ENCODE peak calls at places on chromosomes 6 and 20, in six cellular contexts. E, G, K, H, L and R are unnamed samples.

GRCh38 chr6:36615018-36615761 is 21.0 kb downstream of the SRSF3 start:
- DNase-seq in L (peak; percentile 84), K (peak; percentile 75), G (peak; percentile 69), H (peak; percentile 62), E (peak; percentile 61), R (peak; percentile 63)

GRCh38 chr6:33014841-33015634 is 5.6 kb upstream of the HLA-DOA start:
- DNase-seq in K (peak; percentile 88), H (peak; percentile 81), G (peak; percentile 84), L (peak; percentile 79), E (peak; percentile 77), R (peak; percentile 45)

GRCh38 chr20:20037960-20038359 is 14.3 kb downstream of the CRNKL1 start:
- DNase-seq in H (no peak), G (no peak), K (peak; percentile 18), E (no peak), L (peak; percentile 50), R (peak; percentile 52)

GRCh38 chr20:22862645-22863230 is 172.4 kb upstream of the SSTR4 start:
- DNase-seq in H (no peak), K (no peak), E (no peak), L (no peak), G (no peak), R (no peak)

GRCh38 chr6:9467746-9468145 is 947.1 kb downstream of the TFAP2A start:
- DNase-seq in H (no peak), K (no peak), L (peak; percentile 85), E (no peak), G (peak; percentile 28), R (no peak)

GRCh38 chr20:2946988-2947961 is 74.0 kb downstream of the PTPRA start:
- DNase-seq in L (no peak), H (peak; percentile 80), G (peak; percentile 83), E (peak; percentile 100), K (peak; percentile 90), R (no peak)

GRCh38 chr6:31478186-31478950 is 19.6 kb upstream of the MICB start:
- DNase-seq in G (no peak), E (no peak), H (no peak), L (no peak), K (no peak), R (no peak)

GRCh38 chr6:11426571-11426970 is 111.0 kb upstream of the TMEM170B start:
- DNase-seq in K (no peak), L (no peak), H (no peak), E (no peak), G (no peak), R (no peak)

GRCh38 chr6:72689107-72689954 is 67.5 kb downstream of the KCNQ5 start:
- DNase-seq in H (peak; percentile 10), L (peak; percentile 58), G (no peak), K (peak; percentile 33), E (no peak), R (no peak)

GRCh38 chr20:64223526-64224067 is 32.0 kb upstream of the PCMTD2 start:
- DNase-seq in L (no peak), G (peak; percentile 82), E (peak; percentile 67), H (peak; percentile 90), K (peak; percentile 78), R (no peak)

GRCh38 chr6:134882426-134883038 is 67.4 kb downstream of the ALDH8A1 start:
- DNase-seq in H (peak; percentile 70), E (peak; percentile 43), G (peak; percentile 80), K (peak; percentile 82), L (peak; percentile 73), R (no peak)

GRCh38 chr6:151205971-151206600 is 33.7 kb upstream of the AKAP12 start:
- DNase-seq in H (no peak), L (peak; percentile 17), E (peak; percentile 71), G (no peak), K (no peak), R (no peak)

GRCh38 chr6:80438728-80439127 is 332.3 kb downstream of the BCKDHB start:
- DNase-seq in E (no peak), L (peak; percentile 95), H (peak; percentile 56), K (peak; percentile 51), G (peak; percentile 28), R (peak; percentile 30)

GRCh38 chr6:49923826-49924225 is 40.1 kb downstream of the DEFB114 start:
- DNase-seq in G (no peak), E (no peak), L (no peak), H (peak; percentile 51), K (peak; percentile 22), R (no peak)

GRCh38 chr20:59677586-59677985 is 73.2 kb downstream of the PHACTR3 start:
- DNase-seq in K (no peak), E (no peak), L (no peak), H (no peak), G (no peak), R (no peak)

GRCh38 chr6:74604279-74604678 is 601.6 kb downstream of the COL12A1 start:
- DNase-seq in E (no peak), H (no peak), L (no peak), K (no peak), G (no peak), R (no peak)

GRCh38 chr6:132063738-132064137 is 112.6 kb upstream of the CCN2 start:
- DNase-seq in K (no peak), L (peak; percentile 94), G (peak; percentile 37), H (no peak), E (peak; percentile 55), R (peak; percentile 33)

GRCh38 chr20:61328906-61329558 is 77.0 kb downstream of the CDH4 start:
- DNase-seq in E (peak; percentile 15), H (no peak), K (no peak), L (no peak), G (no peak), R (no peak)

GRCh38 chr6:73695619-73696421 is at the start of gene CD109:
- DNase-seq in K (peak; percentile 81), G (peak; percentile 64), L (peak; percentile 92), H (peak; percentile 77), E (peak; percentile 54), R (peak; percentile 70)

GRCh38 chr20:37579091-37579490 is 51.4 kb upstream of the BLCAP start:
- DNase-seq in H (no peak), G (no peak), K (no peak), L (no peak), E (no peak), R (no peak)

GRCh38 chr20:44288252-44288651 is 22.8 kb downstream of the FITM2 start:
- DNase-seq in H (no peak), K (no peak), E (peak; percentile 52), L (no peak), G (no peak), R (no peak)

GRCh38 chr20:25461281-25461650 is 53.8 kb downstream of the GINS1 start:
- DNase-seq in H (no peak), G (no peak), K (no peak), E (no peak), L (no peak), R (no peak)

GRCh38 chr20:25461766-25462165 is 54.3 kb downstream of the GINS1 start:
- DNase-seq in G (no peak), H (no peak), K (no peak), E (no peak), L (no peak), R (no peak)

GRCh38 chr20:25462166-25462565 is 54.7 kb downstream of the GINS1 start:
- DNase-seq in G (no peak), K (no peak), E (no peak), L (no peak), H (no peak), R (no peak)

GRCh38 chr20:25459916-25460590 is 52.6 kb downstream of the GINS1 start:
- DNase-seq in G (no peak), E (no peak), H (no peak), L (no peak), K (no peak), R (no peak)

GRCh38 chr20:25460591-25461280 is 53.3 kb downstream of the GINS1 start:
- DNase-seq in L (no peak), K (no peak), E (no peak), G (no peak), H (no peak), R (no peak)
- H3K36me3 ChIP-seq in L (no peaks in the 10 kb centered on the region), K (peaks cover 39% of the 10 kb centered on the region), E (peaks cover 35% of the 10 kb centered on the region), G (no peaks in the 10 kb centered on the region), H (no peaks in the 10 kb centered on the region), R (no peaks in the 10 kb centered on the region)

DNA sequence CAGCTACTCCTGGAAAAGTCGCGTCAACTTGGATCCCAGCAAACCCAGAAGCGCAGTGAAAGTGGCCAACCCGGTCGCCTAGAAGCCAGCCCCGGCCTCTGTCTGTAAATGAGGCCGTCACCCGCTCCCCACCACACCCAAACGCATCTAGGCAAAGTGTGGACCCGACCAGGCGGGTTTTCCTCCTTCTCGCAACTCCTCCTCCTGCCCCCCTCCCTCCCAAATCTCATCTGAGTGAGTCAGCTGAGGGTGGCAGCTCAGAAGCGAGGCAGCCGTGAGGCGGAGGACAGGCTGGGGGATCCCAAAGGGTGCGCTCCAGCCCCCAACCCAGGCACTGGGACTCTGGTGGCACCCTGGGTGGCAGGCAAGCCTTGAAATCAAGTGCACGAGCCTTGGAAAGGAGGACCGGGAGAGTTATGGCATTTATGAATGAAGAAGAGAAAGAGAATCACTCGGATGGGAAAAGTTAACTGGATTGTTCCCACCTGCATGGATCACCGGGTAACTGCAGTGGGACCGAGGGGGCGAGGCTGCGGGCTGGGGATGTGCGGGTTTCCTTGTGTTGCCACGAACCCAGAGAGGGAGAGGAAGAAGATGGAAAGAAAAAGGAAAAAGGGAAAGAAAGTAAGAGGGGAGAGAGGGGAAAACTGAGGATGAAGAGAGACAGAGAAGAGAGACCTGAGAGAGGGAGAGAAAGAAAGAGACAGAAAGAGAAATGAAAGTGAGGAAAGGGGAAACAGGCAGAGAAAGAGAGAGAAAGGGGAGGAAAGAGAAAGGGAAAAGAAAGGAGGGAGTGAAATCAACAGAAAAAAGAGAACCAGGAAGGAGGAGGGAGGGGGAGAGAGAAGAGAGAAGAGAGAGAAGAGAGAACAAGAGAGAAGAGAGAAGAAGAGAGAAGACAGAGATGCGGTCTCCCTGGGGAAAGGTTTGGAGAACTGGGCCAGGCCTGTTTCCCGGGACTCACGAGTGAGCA is at the start of gene APCDD1L:
- DNase-seq in H (peak; percentile 56), K (no peak), L (peak; percentile 87), E (no peak), G (no peak), R (peak; percentile 68)
- TF ChIP-seq EZH2 in H (peak; percentile 10), K (no peak), L (no peak), E (peak; percentile 46), G (peak; percentile 31), R (no peak)

GRCh38 chr6:118577972-118578371 is 29.9 kb downstream of the PLN start:
- DNase-seq in G (no peak), E (no peak), H (no peak), K (no peak), L (no peak), R (no peak)
- H3K9me3 ChIP-seq in G (no peaks in the 10 kb centered on the region), E (peaks cover 32% of the 10 kb centered on the region), H (no peaks in the 10 kb centered on the region), K (peaks cover 25% of the 10 kb centered on the region), L (peaks cover 4% of the 10 kb centered on the region), R (peaks cover 52% of the 10 kb centered on the region)

GRCh38 chr6:4028051-4028450 is 50.9 kb downstream of the FAM217A start:
- DNase-seq in K (no peak), E (no peak), H (no peak), L (no peak), G (no peak), R (no peak)
- H3K36me3 ChIP-seq in K (peaks cover 20% of the 10 kb centered on the region), E (peaks cover 13% of the 10 kb centered on the region), H (peaks cover 21% of the 10 kb centered on the region), L (peaks cover 19% of the 10 kb centered on the region), G (no peaks in the 10 kb centered on the region), R (peaks cover 5% of the 10 kb centered on the region)

GRCh38 chr6:99607416-99608036 is 893 bp downstream of the PRDM13 start:
- DNase-seq in E (no peak), G (no peak), H (peak; percentile 52), K (no peak), L (no peak), R (no peak)
- TF ChIP-seq EZH2 in E (peak; percentile 4), G (peak; percentile 47), H (peak; percentile 41), K (no peak), L (peak; percentile 65), R (no peak)

GRCh38 chr20:56003966-56004365 is 1.4 kb downstream of the CBLN4 start:
- DNase-seq in G (peak; percentile 12), L (peak; percentile 1), E (no peak), H (peak; percentile 63), K (no peak), R (no peak)
- H3K9me3 ChIP-seq in G (no peaks in the 10 kb centered on the region), L (no peaks in the 10 kb centered on the region), E (peaks cover 89% of the 10 kb centered on the region), H (no peaks in the 10 kb centered on the region), K (peaks cover 12% of the 10 kb centered on the region), R (no peaks in the 10 kb centered on the region)